ENCODE peak calls at places on chromosome 19, in five cellular contexts. S is ovary; M is AG09309; F is T-helper 1 cell; O is CD8-positive, alpha-beta memory T cell. T is an unnamed sample.

GRCh38 chr19:32570081-32570785 is 10.8 kb upstream of the PDCD5 start:
- DNase-seq in S (peak), M (peak), F (peak), O (peak), T (peak)

GRCh38 chr19:34075661-34076091 is 96.6 kb upstream of the LSM14A start:
- DNase-seq in S (no peak), M (no peak), F (no peak), O (no peak), T (no peak)

GRCh38 chr19:49851456-49852259 is 699 bp downstream of the PTOV1 start:
- DNase-seq in S (peak), M (no peak), F (no peak), O (peak), T (peak)

GRCh38 chr19:47068876-47069406 is 20.5 kb upstream of the TMEM160 start:
- DNase-seq in S (no peak), M (no peak), F (no peak), O (no peak), T (no peak)

GRCh38 chr19:13163609-13164364 is 13.6 kb downstream of the IER2 start:
- DNase-seq in S (peak), M (no peak), F (no peak), O (peak), T (no peak)

GRCh38 chr19:14682084-14682483 is 7.4 kb upstream of the ADGRE3 start:
- DNase-seq in S (no peak), M (no peak), F (no peak), O (no peak), T (no peak)

GRCh38 chr19:10049626-10050025 is 36.3 kb downstream of the RDH8 start:
- DNase-seq in S (no peak), M (no peak), F (no peak), O (no peak), T (no peak)

GRCh38 chr19:47779524-47780214 is 1.2 kb downstream of the SELENOW start:
- DNase-seq in S (peak), M (no peak), F (no peak), O (no peak), T (peak)

GRCh38 chr19:55563261-55563690 is 17.4 kb downstream of the ZNF579 start:
- DNase-seq in S (no peak), M (no peak), F (no peak), O (no peak), T (peak)

GRCh38 chr19:45507864-45508680 is 793 bp downstream of the VASP start:
- DNase-seq in S (peak), M (no peak), F (no peak), O (peak), T (no peak)

GRCh38 chr19:6705931-6706632 is 14.4 kb downstream of the C3 start:
- DNase-seq in S (no peak), M (no peak), F (no peak), O (no peak), T (no peak)

GRCh38 chr19:19591133-19591825 is 27.2 kb downstream of the PBX4 start:
- DNase-seq in S (no peak), M (peak), F (peak), O (peak), T (no peak)

GRCh38 chr19:15962319-15962718 is 13.5 kb downstream of the OR10H4 start:
- DNase-seq in S (no peak), M (no peak), F (no peak), O (no peak), T (no peak)

GRCh38 chr19:1019980-1020867 is 699 bp downstream of the TMEM259 start:
- DNase-seq in S (peak), M (no peak), F (no peak), O (peak), T (no peak)

GRCh38 chr19:2474232-2475017 is 1.5 kb upstream of the GADD45B start:
- DNase-seq in S (peak), M (no peak), F (peak), O (peak), T (peak)

GRCh38 chr19:32611161-32611560 is 30.2 kb downstream of the PDCD5 start:
- DNase-seq in S (no peak), M (no peak), F (no peak), O (no peak), T (no peak)

GRCh38 chr19:16462757-16463250 is 9.0 kb downstream of the EPS15L1 start:
- DNase-seq in S (no peak), M (no peak), F (no peak), O (no peak), T (no peak)